ENCODE peak calls at places on chromosome 17, in seven cellular contexts. J, M, A, S, O, Z and F are unnamed samples. For H3K36me3 and H3K4me1, the result is how much of the 10 kb centered on the place peaks cover.

GRCh38 chr17:7579001-7579838 is at the start of gene CD68:
- DNase-seq in J (peak), M (peak), A (peak), S (peak), O (peak), Z (peak), F (peak)

GRCh38 chr17:40340880-40341807 is 23.4 kb downstream of the GJD3 start:
- DNase-seq in J (peak), M (peak), A (peak), S (peak), O (peak), Z (peak), F (peak)

GRCh38 chr17:57370051-57370581 is 113.8 kb downstream of the MSI2 start:
- DNase-seq in J (peak), M (no peak), A (no peak), S (peak), O (peak), Z (no peak), F (no peak)

GRCh38 chr17:5191541-5192417 is at the start of gene ZNF594:
- DNase-seq in J (peak), M (peak), A (peak), S (peak), O (peak), Z (peak), F (peak)

GRCh38 chr17:16328997-16329396 is 24.3 kb downstream of the CENPV start:
- DNase-seq in J (peak), M (no peak), A (peak), S (no peak), O (peak), Z (no peak), F (no peak)

GRCh38 chr17:43608313-43608712 is 53.4 kb downstream of the MEOX1 start:
- DNase-seq in J (peak), M (no peak), A (no peak), S (peak), O (peak), Z (no peak), F (no peak)

GRCh38 chr17:17568772-17569195 is 22.7 kb downstream of the PEMT start:
- DNase-seq in J (peak), M (no peak), A (peak), S (peak), O (peak), Z (peak), F (peak)

GRCh38 chr17:14019186-14019956 is 49.9 kb upstream of the COX10 start:
- DNase-seq in J (peak), M (no peak), A (no peak), S (peak), O (peak), Z (no peak), F (no peak)

GRCh38 chr17:30433514-30433913 is 43.7 kb upstream of the GOSR1 start:
- DNase-seq in J (peak), M (no peak), A (no peak), S (peak), O (peak), Z (no peak), F (no peak)

GRCh38 chr17:45410144-45411091 is 22.3 kb downstream of the ARHGAP27 start:
- DNase-seq in J (no peak), M (peak), A (peak), S (no peak), O (no peak), Z (peak), F (peak)
- H3K4me3 ChIP-seq in J (no peak), M (peak), A (peak), S (no peak), O (no peak), Z (peak), F (peak)

DNA sequence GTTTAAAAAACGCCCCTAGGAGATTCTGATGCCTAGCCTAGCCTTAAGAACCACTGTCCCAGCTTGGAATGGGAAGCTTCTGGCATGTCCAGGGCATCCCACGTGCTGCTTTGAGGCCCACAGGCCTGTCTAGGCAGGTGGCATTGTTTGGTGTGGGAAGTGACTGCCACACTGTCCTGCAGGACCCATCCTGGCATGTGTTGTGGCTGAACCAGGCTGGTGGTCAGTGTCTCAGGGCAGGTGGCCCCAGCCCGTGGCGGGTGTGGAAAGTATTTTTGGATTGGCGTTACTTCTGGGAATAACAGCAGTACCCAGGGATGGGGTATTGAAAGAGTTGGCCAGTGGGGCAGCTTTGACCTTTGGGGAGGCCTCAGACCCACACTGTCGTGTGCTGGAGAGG is 27.9 kb downstream of the PGS1 start:
- DNase-seq in J (no peak), M (no peak), A (no peak), S (no peak), O (no peak), Z (no peak), F (no peak)
- H3K36me3 ChIP-seq in J (under half), M (under half), A (under half), S (under half), O (under half), Z (under half), F (half or more)

GRCh38 chr17:79366988-79367571 is 243.8 kb downstream of the RBFOX3 start:
- DNase-seq in J (no peak), M (no peak), A (no peak), S (no peak), O (no peak), Z (no peak), F (no peak)
- H3K4me1 ChIP-seq in J (under half), M (under half), A (under half), S (under half), O (under half), Z (under half), F (under half)

GRCh38 chr17:77381185-77381700 is 240.5 kb downstream of the SEC14L1 start:
- DNase-seq in J (no peak), M (no peak), A (no peak), S (no peak), O (no peak), Z (no peak), F (no peak)
- H3K4me3 ChIP-seq in J (no peak), M (peak), A (no peak), S (no peak), O (no peak), Z (no peak), F (no peak)

GRCh38 chr17:13010959-13011358 is 6.9 kb downstream of the ELAC2 start:
- DNase-seq in J (no peak), M (no peak), A (no peak), S (no peak), O (no peak), Z (no peak), F (no peak)

GRCh38 chr17:13016881-13017622 is 775 bp downstream of the ELAC2 start:
- DNase-seq in J (peak), M (no peak), A (no peak), S (peak), O (peak), Z (no peak), F (no peak)

GRCh38 chr17:13017623-13018462 is at the start of gene ELAC2:
- DNase-seq in J (peak), M (peak), A (peak), S (peak), O (peak), Z (peak), F (peak)

DNA sequence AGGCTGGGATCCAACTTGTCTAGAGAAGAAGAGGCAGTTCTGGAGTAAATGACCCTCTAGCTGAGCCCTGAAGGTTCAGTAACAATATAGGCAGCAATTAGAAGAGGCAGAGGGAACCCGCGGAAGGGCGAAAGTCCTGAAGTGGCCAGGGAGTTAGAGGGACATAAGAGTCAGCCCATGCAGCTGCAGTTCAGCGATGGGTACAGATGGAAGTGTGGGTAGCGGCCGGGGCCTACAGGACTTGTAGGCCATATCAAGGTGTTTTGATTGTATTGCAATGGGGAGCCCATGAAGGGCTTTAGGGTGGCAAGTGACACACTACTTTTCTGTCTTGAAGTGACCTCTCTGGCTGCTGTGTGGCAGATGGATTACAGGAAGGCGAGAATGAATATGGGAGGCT is 3.0 kb downstream of the ELAC2 start:
- DNase-seq in J (no peak), M (no peak), A (no peak), S (no peak), O (no peak), Z (no peak), F (no peak)
- H3K36me3 ChIP-seq in J (under half), M (half or more), A (under half), S (under half), O (half or more), Z (half or more), F (half or more)

GRCh38 chr17:82863941-82864720 is 24.3 kb upstream of the ZNF750 start:
- DNase-seq in J (peak), M (peak), A (no peak), S (peak), O (peak), Z (peak), F (peak)
- H3K4me1 ChIP-seq in J (under half), M (half or more), A (under half), S (under half), O (under half), Z (under half), F (half or more)

DNA sequence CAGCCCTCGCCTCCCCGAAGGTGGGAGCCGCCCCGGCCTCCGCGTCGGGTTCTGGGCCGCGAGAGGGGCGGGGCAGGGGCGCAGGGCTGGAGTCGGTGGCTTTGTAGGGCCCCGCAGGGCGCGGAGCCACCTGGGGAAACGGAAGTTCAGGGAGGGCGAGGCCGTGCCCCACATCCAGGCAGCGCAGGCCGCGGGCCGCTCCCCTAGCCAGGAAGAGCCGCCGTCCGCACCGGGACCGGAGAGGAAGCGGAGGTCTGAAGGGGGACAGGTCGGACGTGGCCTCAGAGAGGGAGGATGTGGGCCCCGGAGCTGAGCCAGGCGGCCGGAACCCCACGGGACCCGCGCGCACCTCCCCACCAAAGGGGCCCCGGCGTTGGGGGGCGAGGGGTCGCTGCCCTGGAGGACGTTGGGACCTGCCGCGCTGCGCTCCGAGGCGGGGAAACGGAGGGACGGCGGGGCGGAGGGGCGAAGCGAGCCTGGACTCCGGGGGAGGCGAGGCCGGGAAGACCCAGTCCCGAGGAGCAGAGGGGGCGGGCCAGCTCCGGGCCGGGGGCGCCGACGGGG is 482 bp upstream of the SLC16A3 start:
- DNase-seq in J (no peak), M (peak), A (peak), S (no peak), O (no peak), Z (peak), F (peak)
- H3K4me3 ChIP-seq in J (peak), M (peak), A (peak), S (peak), O (peak), Z (peak), F (peak)

GRCh38 chr17:2883544-2884203 is 87.4 kb downstream of the RAP1GAP2 start:
- DNase-seq in J (peak), M (no peak), A (no peak), S (peak), O (peak), Z (peak), F (no peak)

GRCh38 chr17:2885751-2886150 is 89.5 kb downstream of the RAP1GAP2 start:
- DNase-seq in J (no peak), M (no peak), A (no peak), S (no peak), O (no peak), Z (no peak), F (no peak)

GRCh38 chr17:2878751-2879254 is 82.6 kb downstream of the RAP1GAP2 start:
- DNase-seq in J (no peak), M (no peak), A (no peak), S (no peak), O (no peak), Z (no peak), F (no peak)

GRCh38 chr17:2880050-2880449 is 83.8 kb downstream of the RAP1GAP2 start:
- DNase-seq in J (no peak), M (no peak), A (no peak), S (no peak), O (no peak), Z (no peak), F (no peak)

GRCh38 chr17:2881295-2881694 is 85.1 kb downstream of the RAP1GAP2 start:
- DNase-seq in J (no peak), M (no peak), A (no peak), S (no peak), O (no peak), Z (no peak), F (no peak)
- H3K36me3 ChIP-seq in J (under half), M (under half), A (under half), S (under half), O (under half), Z (under half), F (under half)

GRCh38 chr17:28897769-28898259 is 281 bp upstream of the FLOT2 start:
- DNase-seq in J (no peak), M (peak), A (no peak), S (no peak), O (no peak), Z (no peak), F (no peak)
- H3K4me1 ChIP-seq in J (under half), M (half or more), A (under half), S (under half), O (under half), Z (under half), F (half or more)